ENCODE peak calls at places on chromosomes 13 and 19, in four cellular contexts. V is mammary epithelial cell, G is HCT116, B is cardiac muscle cell. S is an unnamed sample.

GRCh38 chr19:57512845-57513244 is 13.1 kb downstream of the ZNF773 start:
- DNase-seq in V (no peak), G (no peak), B (no peak), S (no peak)

GRCh38 chr13:32039488-32040013 is 8.0 kb downstream of the FRY start:
- DNase-seq in V (no peak), B (no peak), G (no peak), S (no peak)

GRCh38 chr13:34459856-34460255 is 482.2 kb upstream of the NBEA start:
- DNase-seq in B (no peak), G (no peak), V (no peak), S (no peak)

GRCh38 chr19:49847731-49848696 is 2.9 kb upstream of the PTOV1 start:
- DNase-seq in V (peak; percentile 81), B (no peak), G (peak; percentile 46), S (no peak)

GRCh38 chr13:74226791-74227475 is 92.7 kb upstream of the KLF12 start:
- DNase-seq in V (no peak), G (no peak), B (no peak), S (no peak)

GRCh38 chr13:105616313-105617075 is 919.0 kb downstream of the EFNB2 start:
- DNase-seq in V (no peak), B (no peak), G (no peak), S (no peak)

GRCh38 chr19:392375-392970 is 16.5 kb downstream of the C2CD4C start:
- DNase-seq in B (no peak), G (no peak), V (no peak), S (no peak)

GRCh38 chr19:29122185-29122584 is 90.8 kb downstream of the UQCRFS1 start:
- DNase-seq in V (no peak), G (no peak), B (no peak), S (no peak)

GRCh38 chr13:30576528-30576927 is 41.2 kb upstream of the USPL1 start:
- DNase-seq in B (peak; percentile 69), V (peak; percentile 73), G (no peak), S (peak; percentile 76)

GRCh38 chr13:97430296-97430695 is 3.7 kb upstream of the RAP2A start:
- DNase-seq in V (no peak), B (no peak), G (no peak), S (no peak)

GRCh38 chr13:24618219-24618955 is 61.8 kb upstream of the ATP12A start:
- DNase-seq in G (no peak), V (no peak), B (no peak), S (no peak)

GRCh38 chr19:51123381-51124186 is 1.1 kb upstream of the SIGLEC9 start:
- DNase-seq in B (no peak), G (no peak), V (no peak), S (peak; percentile 51)

GRCh38 chr19:29620931-29621351 is 14.9 kb downstream of the POP4 start:
- DNase-seq in B (no peak), G (no peak), V (no peak), S (no peak)

GRCh38 chr19:24141612-24142011 is 54.6 kb downstream of the ZNF254 start:
- DNase-seq in V (no peak), B (no peak), G (no peak), S (no peak)
- H3K9me3 ChIP-seq in V (peaks cover 25% of the 10 kb centered on the region), B (no peaks in the 10 kb centered on the region), G (peaks cover 13% of the 10 kb centered on the region), S (peaks cover 6% of the 10 kb centered on the region)

GRCh38 chr19:17023805-17024204 is 2.8 kb downstream of the CPAMD8 start:
- DNase-seq in G (no peak), B (no peak), V (no peak), S (no peak)

GRCh38 chr19:17026706-17027427 is at the start of gene CPAMD8:
- DNase-seq in G (no peak), V (no peak), B (peak; percentile 26), S (no peak)

GRCh38 chr19:17027428-17027816 is 812 bp upstream of the CPAMD8 start:
- DNase-seq in G (no peak), V (no peak), B (no peak), S (no peak)

GRCh38 chr19:17026041-17026658 is 460 bp downstream of the CPAMD8 start:
- DNase-seq in G (no peak), B (peak; percentile 20), V (no peak), S (no peak)

DNA sequence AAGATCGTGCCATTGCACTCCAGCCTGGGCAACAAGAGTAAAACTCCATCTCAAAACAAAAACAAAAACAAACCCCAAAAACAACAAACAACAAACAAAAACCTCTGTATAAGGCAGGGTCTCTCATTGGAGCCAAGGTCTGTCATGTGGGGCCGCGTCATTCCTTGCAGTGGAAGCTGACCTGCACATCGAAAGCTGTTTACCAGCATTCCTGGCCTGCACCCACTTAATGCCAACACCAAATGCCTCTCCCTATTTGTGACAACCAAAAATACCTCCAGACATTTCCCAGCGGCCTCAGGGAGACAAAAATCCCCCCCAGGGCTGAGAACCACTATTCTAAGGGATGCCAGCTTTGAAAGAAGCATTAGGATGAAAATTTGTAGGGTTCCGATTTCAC is 1.2 kb downstream of the CPAMD8 start:
- DNase-seq in G (no peak), B (no peak), V (no peak), S (no peak)
- TF ChIP-seq CTCF in G (no peak), B (no peak), V (no peak), S (no peak)

GRCh38 chr13:79667771-79668170 is 186.8 kb downstream of the NDFIP2 start:
- DNase-seq in G (no peak), B (no peak), V (no peak), S (no peak)
- H3K4me1 ChIP-seq in G (no peaks in the 10 kb centered on the region), B (peaks cover 34% of the 10 kb centered on the region), V (peaks cover 2% of the 10 kb centered on the region), S (peaks cover 3% of the 10 kb centered on the region)

GRCh38 chr19:21786931-21787330 is 19.6 kb upstream of the ZNF100 start:
- DNase-seq in V (no peak), G (no peak), B (no peak), S (no peak)
- H3K9me3 ChIP-seq in V (peaks cover 11% of the 10 kb centered on the region), G (peaks cover 3% of the 10 kb centered on the region), B (no peaks in the 10 kb centered on the region), S (no peaks in the 10 kb centered on the region)

GRCh38 chr19:44582581-44583265 is 30.6 kb upstream of the IGSF23 start:
- DNase-seq in G (peak; percentile 36), V (no peak), B (peak; percentile 41), S (peak; percentile 60)
- TF ChIP-seq CTCF in G (peak; percentile 98), V (peak; percentile 78), B (peak; percentile 77), S (peak; percentile 49)

GRCh38 chr19:17541184-17541759 is 14.2 kb upstream of the COLGALT1 start:
- DNase-seq in V (no peak), G (no peak), B (no peak), S (no peak)
- H3K4me1 ChIP-seq in V (peaks cover 8% of the 10 kb centered on the region), G (peaks cover 32% of the 10 kb centered on the region), B (no peaks in the 10 kb centered on the region), S (peaks cover 9% of the 10 kb centered on the region)

GRCh38 chr19:46428278-46429141 is at the start of gene PNMA8C:
- DNase-seq in G (no peak), V (no peak), B (peak; percentile 72), S (peak; percentile 97)

GRCh38 chr19:46431824-46432223 is 3.1 kb upstream of the PNMA8C start:
- DNase-seq in G (no peak), V (no peak), B (peak; percentile 35), S (no peak)

GRCh38 chr19:46427518-46427917 is 1.2 kb downstream of the PNMA8C start:
- DNase-seq in G (no peak), V (no peak), B (no peak), S (no peak)

GRCh38 chr19:46426506-46427162 is 2.1 kb downstream of the PNMA8C start:
- DNase-seq in B (peak; percentile 95), V (no peak), G (no peak), S (peak; percentile 91)

GRCh38 chr19:46429999-46430398 is 1.3 kb upstream of the PNMA8C start:
- DNase-seq in G (no peak), B (no peak), V (no peak), S (no peak)
- H3K9me3 ChIP-seq in G (no peaks in the 10 kb centered on the region), B (no peaks in the 10 kb centered on the region), V (no peaks in the 10 kb centered on the region), S (no peaks in the 10 kb centered on the region)

GRCh38 chr19:46179076-46179740 is 31.2 kb downstream of the IGFL2 start:
- DNase-seq in B (no peak), V (no peak), G (no peak), S (no peak)

GRCh38 chr19:46176116-46176860 is 28.2 kb downstream of the IGFL2 start:
- DNase-seq in B (no peak), G (no peak), V (no peak), S (no peak)

DNA sequence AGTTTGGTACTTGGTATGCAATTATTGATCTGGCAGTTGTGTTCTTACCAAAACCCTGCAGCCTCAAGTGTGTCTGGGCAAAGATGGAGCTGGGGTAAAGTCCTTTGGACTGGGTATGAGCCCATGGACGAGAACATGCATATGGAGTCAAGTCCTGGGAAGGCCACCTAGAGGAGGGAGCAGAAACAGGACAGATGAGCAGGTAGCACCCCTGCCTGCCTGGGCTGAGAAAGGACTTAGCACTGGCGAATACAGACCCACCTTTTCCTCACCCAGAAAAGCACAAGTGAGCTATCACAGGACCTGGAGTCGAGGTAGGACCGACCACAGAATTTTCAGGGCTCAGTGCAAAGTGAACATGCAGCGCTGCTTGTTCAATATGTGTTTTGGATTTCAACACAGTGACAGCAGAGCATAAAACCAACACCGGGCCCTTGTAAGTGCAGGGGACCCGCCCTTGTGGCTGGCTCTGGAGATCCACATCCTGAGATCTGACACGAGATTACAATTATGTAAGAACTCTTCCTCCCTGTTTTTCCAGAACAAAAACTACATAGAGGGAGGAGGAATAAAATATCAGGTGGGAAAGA is 25.9 kb downstream of the IGFL2 start:
- DNase-seq in V (no peak), B (no peak), G (no peak), S (no peak)
- TF ChIP-seq CTCF in V (no peak), B (no peak), G (peak; percentile 13), S (no peak)

GRCh38 chr13:99431927-99432636 is 69.2 kb upstream of the TM9SF2 start:
- DNase-seq in B (peak; percentile 32), G (no peak), V (no peak), S (no peak)

GRCh38 chr13:99435116-99435515 is 66.2 kb upstream of the TM9SF2 start:
- DNase-seq in G (no peak), B (no peak), V (no peak), S (no peak)

GRCh38 chr13:99433543-99434075 is 67.7 kb upstream of the TM9SF2 start:
- DNase-seq in V (no peak), B (no peak), G (no peak), S (no peak)

GRCh38 chr13:99434258-99434788 is 66.9 kb upstream of the TM9SF2 start:
- DNase-seq in G (no peak), V (no peak), B (no peak), S (no peak)

DNA sequence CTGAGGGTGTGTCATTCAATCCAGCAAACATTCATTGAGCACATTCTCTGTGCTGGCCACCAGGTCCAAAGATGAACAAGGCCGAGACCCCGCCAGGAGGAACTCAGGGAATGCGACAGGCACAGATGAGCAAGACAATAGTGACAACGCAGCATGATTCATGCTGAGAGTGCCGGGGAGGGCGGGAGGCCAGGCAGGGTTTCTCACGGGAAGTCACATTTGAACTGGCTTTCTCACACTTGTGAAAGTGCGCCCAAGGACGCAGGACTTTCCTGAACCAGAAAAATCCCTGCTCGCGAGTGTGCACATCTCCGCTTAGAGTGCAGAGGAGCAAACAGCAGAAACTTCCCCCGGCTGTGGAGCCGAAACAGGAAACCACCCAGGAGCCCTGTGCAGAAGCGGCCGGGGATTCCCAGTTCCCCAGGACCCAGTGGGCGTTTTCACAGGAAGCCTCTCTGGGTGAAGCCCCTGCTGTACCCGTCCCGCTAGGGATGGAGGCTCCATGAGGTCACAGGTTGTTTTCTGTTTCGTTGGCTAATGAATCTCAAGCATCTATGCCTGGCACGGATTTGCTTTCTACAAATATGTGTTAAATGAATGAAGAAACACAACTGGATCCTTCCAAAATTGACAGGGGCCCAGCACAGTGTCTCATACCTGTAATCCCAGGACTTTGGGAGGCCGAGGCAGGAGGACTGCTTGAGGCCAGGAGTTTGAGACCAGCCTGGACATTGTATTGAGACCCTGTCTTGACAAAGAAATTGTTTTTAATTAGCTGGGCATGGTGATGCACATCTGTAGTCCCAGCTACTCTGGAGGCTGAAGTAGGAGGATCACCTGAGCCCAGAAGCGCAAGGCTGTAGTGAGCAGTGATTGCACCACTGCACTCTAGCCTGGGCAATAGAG is 68.4 kb upstream of the TM9SF2 start:
- DNase-seq in V (peak; percentile 34), G (peak; percentile 36), B (peak; percentile 21), S (peak; percentile 82)
- H3K4me1 ChIP-seq in V (peaks cover 10% of the 10 kb centered on the region), G (peaks cover 44% of the 10 kb centered on the region), B (peaks cover 6% of the 10 kb centered on the region), S (no peaks in the 10 kb centered on the region)

S was measured in adrenal gland.